ENCODE peak calls at places on chromosomes 6 and 20, in ten cellular contexts. One of them, this sample, is unnamed. For H3K4me1 and H3K36me3, the result is how much of the 10 kb centered on the place peaks cover.

GRCh38 chr6:107129370-107129925 is 14.1 kb upstream of the BEND3 start:
- DNase-seq in iPS DF 6.9: no peak
- DNase-seq in esophagus squamous epithelium: no peak
- DNase-seq in Panc1: no peak
- DNase-seq in transverse colon: no peak
- DNase-seq in Peyer's patch: peak
- DNase-seq in CD8-positive, alpha-beta memory T cell: no peak
- DNase-seq in OCI-LY7: peak
- DNase-seq in CD8-positive, alpha-beta T cell: no peak
- DNase-seq in left lung: no peak
- DNase-seq in this sample: no peak

GRCh38 chr20:46568570-46569129 is 18.2 kb upstream of the OCSTAMP start:
- DNase-seq in iPS DF 6.9: no peak
- DNase-seq in esophagus squamous epithelium: no peak
- DNase-seq in Panc1: no peak
- DNase-seq in transverse colon: peak
- DNase-seq in Peyer's patch: peak
- DNase-seq in CD8-positive, alpha-beta memory T cell: no peak
- DNase-seq in OCI-LY7: no peak
- DNase-seq in CD8-positive, alpha-beta T cell: no peak
- DNase-seq in left lung: no peak
- DNase-seq in this sample: no peak

GRCh38 chr6:75412937-75413662 is 80.5 kb downstream of the FILIP1 start:
- DNase-seq in iPS DF 6.9: no peak
- DNase-seq in esophagus squamous epithelium: no peak
- DNase-seq in Panc1: no peak
- DNase-seq in transverse colon: no peak
- DNase-seq in Peyer's patch: no peak
- DNase-seq in CD8-positive, alpha-beta memory T cell: no peak
- DNase-seq in OCI-LY7: no peak
- DNase-seq in CD8-positive, alpha-beta T cell: no peak
- DNase-seq in left lung: no peak
- DNase-seq in this sample: no peak

GRCh38 chr20:47481330-47482216 is 20.1 kb upstream of the NCOA3 start:
- DNase-seq in iPS DF 6.9: no peak
- DNase-seq in esophagus squamous epithelium: no peak
- DNase-seq in Panc1: no peak
- DNase-seq in transverse colon: no peak
- DNase-seq in Peyer's patch: no peak
- DNase-seq in CD8-positive, alpha-beta memory T cell: no peak
- DNase-seq in OCI-LY7: peak
- DNase-seq in CD8-positive, alpha-beta T cell: no peak
- DNase-seq in left lung: no peak
- DNase-seq in this sample: no peak

GRCh38 chr6:12343440-12344162 is 53.4 kb downstream of the EDN1 start:
- DNase-seq in iPS DF 6.9: no peak
- DNase-seq in esophagus squamous epithelium: no peak
- DNase-seq in Panc1: no peak
- DNase-seq in transverse colon: peak
- DNase-seq in Peyer's patch: peak
- DNase-seq in CD8-positive, alpha-beta memory T cell: no peak
- DNase-seq in OCI-LY7: no peak
- DNase-seq in CD8-positive, alpha-beta T cell: no peak
- DNase-seq in left lung: no peak
- DNase-seq in this sample: no peak

GRCh38 chr6:44172759-44173500 is 14.3 kb downstream of the CAPN11 start:
- DNase-seq in iPS DF 6.9: peak
- DNase-seq in esophagus squamous epithelium: peak
- DNase-seq in Panc1: peak
- DNase-seq in transverse colon: peak
- DNase-seq in Peyer's patch: peak
- DNase-seq in CD8-positive, alpha-beta memory T cell: peak
- DNase-seq in OCI-LY7: peak
- DNase-seq in CD8-positive, alpha-beta T cell: peak
- DNase-seq in left lung: peak
- DNase-seq in this sample: peak

GRCh38 chr20:37915800-37916570 is 13.1 kb downstream of the VSTM2L start:
- DNase-seq in iPS DF 6.9: no peak
- DNase-seq in esophagus squamous epithelium: no peak
- DNase-seq in Panc1: no peak
- DNase-seq in transverse colon: no peak
- DNase-seq in Peyer's patch: no peak
- DNase-seq in CD8-positive, alpha-beta memory T cell: no peak
- DNase-seq in OCI-LY7: no peak
- DNase-seq in CD8-positive, alpha-beta T cell: no peak
- DNase-seq in left lung: no peak
- DNase-seq in this sample: no peak

GRCh38 chr6:160130729-160131484 is 9.3 kb downstream of the SLC22A1 start:
- DNase-seq in iPS DF 6.9: no peak
- DNase-seq in esophagus squamous epithelium: no peak
- DNase-seq in Panc1: no peak
- DNase-seq in transverse colon: no peak
- DNase-seq in Peyer's patch: no peak
- DNase-seq in CD8-positive, alpha-beta memory T cell: no peak
- DNase-seq in OCI-LY7: no peak
- DNase-seq in CD8-positive, alpha-beta T cell: no peak
- DNase-seq in left lung: no peak
- DNase-seq in this sample: no peak

GRCh38 chr6:146990821-146991798 is 213.1 kb upstream of the STXBP5 start:
- DNase-seq in iPS DF 6.9: no peak
- DNase-seq in esophagus squamous epithelium: no peak
- DNase-seq in Panc1: peak
- DNase-seq in transverse colon: no peak
- DNase-seq in Peyer's patch: no peak
- DNase-seq in CD8-positive, alpha-beta memory T cell: no peak
- DNase-seq in OCI-LY7: no peak
- DNase-seq in CD8-positive, alpha-beta T cell: no peak
- DNase-seq in left lung: no peak
- DNase-seq in this sample: no peak

GRCh38 chr20:58233881-58234528 is 5.6 kb upstream of the ANKRD60 start:
- DNase-seq in iPS DF 6.9: no peak
- DNase-seq in esophagus squamous epithelium: no peak
- DNase-seq in Panc1: no peak
- DNase-seq in transverse colon: peak
- DNase-seq in Peyer's patch: no peak
- DNase-seq in CD8-positive, alpha-beta memory T cell: peak
- DNase-seq in OCI-LY7: peak
- DNase-seq in CD8-positive, alpha-beta T cell: no peak
- DNase-seq in left lung: no peak
- DNase-seq in this sample: peak

GRCh38 chr6:98973571-98973970 is 25.8 kb upstream of the FBXL4 start:
- DNase-seq in iPS DF 6.9: no peak
- DNase-seq in esophagus squamous epithelium: no peak
- DNase-seq in Panc1: no peak
- DNase-seq in transverse colon: no peak
- DNase-seq in Peyer's patch: no peak
- DNase-seq in CD8-positive, alpha-beta memory T cell: no peak
- DNase-seq in OCI-LY7: no peak
- DNase-seq in CD8-positive, alpha-beta T cell: no peak
- DNase-seq in left lung: no peak
- DNase-seq in this sample: no peak

GRCh38 chr6:154156135-154156948 is 117.3 kb downstream of the OPRM1 start:
- DNase-seq in iPS DF 6.9: no peak
- DNase-seq in esophagus squamous epithelium: no peak
- DNase-seq in Panc1: peak
- DNase-seq in transverse colon: peak
- DNase-seq in Peyer's patch: peak
- DNase-seq in CD8-positive, alpha-beta memory T cell: peak
- DNase-seq in OCI-LY7: peak
- DNase-seq in CD8-positive, alpha-beta T cell: peak
- DNase-seq in left lung: peak
- DNase-seq in this sample: peak

GRCh38 chr6:154993710-154994109 is 1.4 kb upstream of the TIAM2 start:
- DNase-seq in iPS DF 6.9: no peak
- DNase-seq in esophagus squamous epithelium: no peak
- DNase-seq in Panc1: no peak
- DNase-seq in transverse colon: no peak
- DNase-seq in Peyer's patch: no peak
- DNase-seq in CD8-positive, alpha-beta memory T cell: no peak
- DNase-seq in OCI-LY7: no peak
- DNase-seq in CD8-positive, alpha-beta T cell: no peak
- DNase-seq in left lung: no peak
- DNase-seq in this sample: no peak

GRCh38 chr6:68575765-68576439 is 59.2 kb upstream of the ADGRB3 start:
- DNase-seq in iPS DF 6.9: no peak
- DNase-seq in esophagus squamous epithelium: no peak
- DNase-seq in Panc1: no peak
- DNase-seq in transverse colon: no peak
- DNase-seq in Peyer's patch: no peak
- DNase-seq in CD8-positive, alpha-beta memory T cell: no peak
- DNase-seq in OCI-LY7: no peak
- DNase-seq in CD8-positive, alpha-beta T cell: no peak
- DNase-seq in left lung: peak
- DNase-seq in this sample: no peak

GRCh38 chr6:159184559-159184958 is 15.4 kb downstream of the FNDC1 start:
- DNase-seq in iPS DF 6.9: no peak
- DNase-seq in esophagus squamous epithelium: no peak
- DNase-seq in Panc1: no peak
- DNase-seq in transverse colon: no peak
- DNase-seq in Peyer's patch: no peak
- DNase-seq in CD8-positive, alpha-beta memory T cell: no peak
- DNase-seq in OCI-LY7: no peak
- DNase-seq in CD8-positive, alpha-beta T cell: no peak
- DNase-seq in left lung: no peak
- DNase-seq in this sample: no peak

GRCh38 chr6:118207947-118208346 is 300.9 kb downstream of the SLC35F1 start:
- DNase-seq in iPS DF 6.9: no peak
- DNase-seq in esophagus squamous epithelium: no peak
- DNase-seq in Panc1: no peak
- DNase-seq in transverse colon: no peak
- DNase-seq in Peyer's patch: no peak
- DNase-seq in CD8-positive, alpha-beta memory T cell: no peak
- DNase-seq in OCI-LY7: no peak
- DNase-seq in CD8-positive, alpha-beta T cell: no peak
- DNase-seq in left lung: no peak
- DNase-seq in this sample: no peak

GRCh38 chr20:20546402-20546801 is 166.0 kb downstream of the RALGAPA2 start:
- DNase-seq in iPS DF 6.9: no peak
- DNase-seq in esophagus squamous epithelium: no peak
- DNase-seq in Panc1: no peak
- DNase-seq in transverse colon: no peak
- DNase-seq in Peyer's patch: no peak
- DNase-seq in CD8-positive, alpha-beta memory T cell: no peak
- DNase-seq in OCI-LY7: no peak
- DNase-seq in CD8-positive, alpha-beta T cell: no peak
- DNase-seq in left lung: no peak
- DNase-seq in this sample: no peak

GRCh38 chr6:35694462-35694861 is 5.7 kb upstream of the FKBP5 start:
- DNase-seq in iPS DF 6.9: no peak
- DNase-seq in esophagus squamous epithelium: no peak
- DNase-seq in Panc1: no peak
- DNase-seq in transverse colon: no peak
- DNase-seq in Peyer's patch: no peak
- DNase-seq in CD8-positive, alpha-beta memory T cell: no peak
- DNase-seq in OCI-LY7: no peak
- DNase-seq in CD8-positive, alpha-beta T cell: no peak
- DNase-seq in left lung: no peak
- DNase-seq in this sample: no peak

GRCh38 chr20:31739550-31739863 is 417 bp downstream of the TPX2 start:
- DNase-seq in iPS DF 6.9: no peak
- DNase-seq in esophagus squamous epithelium: no peak
- DNase-seq in Panc1: no peak
- DNase-seq in transverse colon: no peak
- DNase-seq in Peyer's patch: no peak
- DNase-seq in CD8-positive, alpha-beta memory T cell: no peak
- DNase-seq in OCI-LY7: no peak
- DNase-seq in CD8-positive, alpha-beta T cell: no peak
- DNase-seq in left lung: no peak
- DNase-seq in this sample: no peak
- H3K4me1 ChIP-seq in iPS DF 6.9: under half
- H3K4me1 ChIP-seq in esophagus squamous epithelium: under half
- H3K4me1 ChIP-seq in Panc1: under half
- H3K4me1 ChIP-seq in transverse colon: under half
- H3K4me1 ChIP-seq in Peyer's patch: under half
- H3K4me1 ChIP-seq in CD8-positive, alpha-beta memory T cell: under half
- H3K4me1 ChIP-seq in OCI-LY7: under half
- H3K4me1 ChIP-seq in CD8-positive, alpha-beta T cell: under half
- H3K4me1 ChIP-seq in left lung: under half
- H3K4me1 ChIP-seq in this sample: under half

GRCh38 chr20:25984933-25985332 is 288.3 kb upstream of the ZNF337 start:
- DNase-seq in iPS DF 6.9: no peak
- DNase-seq in esophagus squamous epithelium: no peak
- DNase-seq in Panc1: no peak
- DNase-seq in transverse colon: peak
- DNase-seq in Peyer's patch: no peak
- DNase-seq in CD8-positive, alpha-beta memory T cell: peak
- DNase-seq in OCI-LY7: no peak
- DNase-seq in CD8-positive, alpha-beta T cell: peak
- DNase-seq in left lung: peak
- DNase-seq in this sample: peak
- H3K36me3 ChIP-seq in iPS DF 6.9: under half
- H3K36me3 ChIP-seq in esophagus squamous epithelium: under half
- H3K36me3 ChIP-seq in Panc1: under half
- H3K36me3 ChIP-seq in transverse colon: under half
- H3K36me3 ChIP-seq in Peyer's patch: under half
- H3K36me3 ChIP-seq in CD8-positive, alpha-beta memory T cell: under half
- H3K36me3 ChIP-seq in OCI-LY7: under half
- H3K36me3 ChIP-seq in CD8-positive, alpha-beta T cell: under half
- H3K36me3 ChIP-seq in left lung: under half
- H3K36me3 ChIP-seq in this sample: under half

GRCh38 chr20:62688083-62688482 is 20.6 kb upstream of the NTSR1 start:
- DNase-seq in iPS DF 6.9: no peak
- DNase-seq in esophagus squamous epithelium: no peak
- DNase-seq in Panc1: no peak
- DNase-seq in transverse colon: no peak
- DNase-seq in Peyer's patch: no peak
- DNase-seq in CD8-positive, alpha-beta memory T cell: no peak
- DNase-seq in OCI-LY7: no peak
- DNase-seq in CD8-positive, alpha-beta T cell: no peak
- DNase-seq in left lung: no peak
- DNase-seq in this sample: no peak
- H3K27ac ChIP-seq in iPS DF 6.9: no peak
- H3K27ac ChIP-seq in esophagus squamous epithelium: no peak
- H3K27ac ChIP-seq in Panc1: no peak
- H3K27ac ChIP-seq in transverse colon: no peak
- H3K27ac ChIP-seq in Peyer's patch: no peak
- H3K27ac ChIP-seq in CD8-positive, alpha-beta memory T cell: no peak
- H3K27ac ChIP-seq in OCI-LY7: no peak
- H3K27ac ChIP-seq in CD8-positive, alpha-beta T cell: no peak
- H3K27ac ChIP-seq in left lung: no peak
- H3K27ac ChIP-seq in this sample: no peak

DNA sequence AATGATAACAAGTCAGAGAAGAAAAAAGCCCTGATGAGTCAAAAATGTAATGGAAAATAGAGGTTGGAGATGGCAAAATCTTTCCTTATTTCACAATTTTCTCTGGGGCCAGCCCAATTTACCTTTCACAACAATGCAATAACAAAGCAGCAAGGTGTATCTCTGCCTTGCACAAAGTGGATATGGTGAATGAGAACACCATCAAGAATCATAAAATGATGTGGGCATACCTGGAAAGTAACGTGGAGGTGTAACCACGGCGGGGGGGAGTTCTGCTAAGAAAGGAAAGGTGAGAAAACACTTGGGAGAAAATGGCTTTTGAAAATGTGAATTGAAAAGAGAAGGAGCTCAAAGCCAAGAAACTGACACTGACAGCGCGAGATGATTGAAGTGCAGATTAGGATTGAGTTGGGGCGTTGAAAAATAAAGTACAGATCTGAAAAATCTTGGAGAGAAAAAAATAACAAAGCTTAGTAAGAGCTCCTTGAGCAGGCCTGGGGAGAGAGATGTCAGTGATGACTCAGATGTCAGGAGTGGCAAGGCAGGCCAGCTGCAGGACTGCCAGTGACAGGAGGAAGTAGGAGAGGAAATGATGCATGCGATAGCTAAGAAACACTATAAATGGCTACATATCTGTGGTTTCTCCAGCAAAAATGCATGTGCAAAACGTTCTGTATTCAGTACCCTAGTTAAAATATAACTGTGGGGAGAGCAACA is 26.2 kb downstream of the ARHGAP18 start:
- DNase-seq in iPS DF 6.9: no peak
- DNase-seq in esophagus squamous epithelium: peak
- DNase-seq in Panc1: peak
- DNase-seq in transverse colon: peak
- DNase-seq in Peyer's patch: no peak
- DNase-seq in CD8-positive, alpha-beta memory T cell: peak
- DNase-seq in OCI-LY7: peak
- DNase-seq in CD8-positive, alpha-beta T cell: peak
- DNase-seq in left lung: peak
- DNase-seq in this sample: peak
- H3K4me1 ChIP-seq in iPS DF 6.9: under half
- H3K4me1 ChIP-seq in esophagus squamous epithelium: under half
- H3K4me1 ChIP-seq in Panc1: under half
- H3K4me1 ChIP-seq in transverse colon: under half
- H3K4me1 ChIP-seq in Peyer's patch: under half
- H3K4me1 ChIP-seq in CD8-positive, alpha-beta memory T cell: under half
- H3K4me1 ChIP-seq in OCI-LY7: half or more
- H3K4me1 ChIP-seq in CD8-positive, alpha-beta T cell: under half
- H3K4me1 ChIP-seq in left lung: half or more
- H3K4me1 ChIP-seq in this sample: half or more